ENCODE peak calls at places on chromosome 9, in six cellular contexts. L, K, X, G, S and A are unnamed samples.
A peak's percentile ranks its signal among the peaks of the same experiment; 100 is the strongest.

GRCh38 chr9:96139592-96140251 is 162.3 kb downstream of the HSD17B3 start:
- DNase-seq in L (no peak), S (peak; percentile 31), X (no peak), K (no peak), G (no peak), A (no peak)

GRCh38 chr9:79700607-79701330 is 129.0 kb downstream of the TLE4 start:
- DNase-seq in L (no peak), S (no peak), G (no peak), X (no peak), K (no peak), A (no peak)

GRCh38 chr9:77013932-77014596 is 5.4 kb upstream of the FOXB2 start:
- DNase-seq in X (no peak), G (no peak), L (no peak), K (no peak), S (no peak), A (no peak)

GRCh38 chr9:88792502-88792901 is 198.8 kb upstream of the S1PR3 start:
- DNase-seq in S (no peak), K (no peak), L (no peak), X (no peak), G (no peak), A (no peak)

GRCh38 chr9:75664597-75664996 is 225.9 kb upstream of the PCSK5 start:
- DNase-seq in L (no peak), K (no peak), X (no peak), S (no peak), G (no peak), A (no peak)

GRCh38 chr9:79574166-79574565 is 2.4 kb downstream of the TLE4 start:
- DNase-seq in G (no peak), X (no peak), K (no peak), L (no peak), S (peak; percentile 19), A (no peak)

GRCh38 chr9:75488082-75488713 is 399.9 kb downstream of the OSTF1 start:
- DNase-seq in X (no peak), K (no peak), S (no peak), G (no peak), L (no peak), A (no peak)

GRCh38 chr9:113187935-113188595 is 33.0 kb downstream of the FKBP15 start:
- DNase-seq in L (peak; percentile 6), S (peak; percentile 62), X (no peak), K (no peak), G (no peak), A (peak; percentile 79)

GRCh38 chr9:27377147-27377807 is 80.3 kb upstream of the EQTN start:
- DNase-seq in S (no peak), L (no peak), X (no peak), K (no peak), G (no peak), A (no peak)

GRCh38 chr9:35097573-35097972 is 1.2 kb upstream of the PIGO start:
- DNase-seq in X (no peak), K (no peak), G (no peak), S (no peak), L (no peak), A (no peak)

GRCh38 chr9:90734631-90735030 is 67.0 kb upstream of the SYK start:
- DNase-seq in X (no peak), G (no peak), S (no peak), K (no peak), L (no peak), A (no peak)

GRCh38 chr9:90741036-90741435 is 60.6 kb upstream of the SYK start:
- DNase-seq in X (no peak), L (no peak), G (no peak), K (no peak), S (no peak), A (no peak)

GRCh38 chr9:96858670-96859069 is 4.4 kb upstream of the ZNF782 start:
- DNase-seq in K (no peak), X (no peak), L (no peak), G (no peak), S (no peak), A (no peak)

GRCh38 chr9:93143830-93144530 is 9.9 kb upstream of the NINJ1 start:
- DNase-seq in L (no peak), S (no peak), K (peak; percentile 77), X (no peak), G (no peak), A (peak; percentile 83)

GRCh38 chr9:113164536-113165300 is 13.9 kb downstream of the SLC31A2 start:
- DNase-seq in S (no peak), G (no peak), L (no peak), X (no peak), K (no peak), A (no peak)

DNA sequence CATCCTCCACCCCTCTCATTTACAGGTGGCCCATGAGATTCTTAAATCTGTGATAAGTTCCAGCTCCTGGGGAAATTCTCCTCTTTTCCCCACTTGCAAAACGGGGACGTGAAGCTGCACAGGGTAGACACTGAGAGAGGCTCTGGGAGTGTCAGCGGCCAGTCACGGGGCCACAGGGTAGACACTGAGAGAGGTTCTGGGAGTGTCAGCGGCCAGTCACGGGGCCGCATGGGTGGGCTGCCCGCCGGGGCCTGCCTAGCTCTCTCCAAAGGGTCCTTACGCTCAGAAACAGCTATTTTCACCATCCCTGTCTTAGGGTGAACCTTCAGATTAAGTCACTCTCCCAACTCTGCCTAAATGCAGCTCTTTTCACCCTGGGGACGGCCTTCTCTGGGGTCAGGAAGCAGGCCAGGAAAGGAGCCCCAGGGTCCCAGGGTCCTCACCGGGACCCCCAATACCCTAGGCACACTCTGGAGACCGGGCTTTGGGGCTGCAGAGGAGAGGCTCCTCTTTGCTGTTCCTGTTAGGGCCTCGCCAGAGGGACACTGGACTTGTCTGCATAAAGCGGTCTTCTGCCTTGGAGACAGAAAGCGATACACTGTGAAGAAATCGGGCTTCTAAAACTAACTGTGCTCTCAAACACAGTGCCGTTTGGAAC is 1.5 kb downstream of the FAM78A start:
- DNase-seq in G (no peak), S (peak; percentile 59), X (no peak), L (no peak), K (no peak), A (peak; percentile 91)
- TF ChIP-seq POLR2A in G (no peak), S (no peak), X (peak; percentile 71), L (no peak), K (no peak), A (no peak)

DNA sequence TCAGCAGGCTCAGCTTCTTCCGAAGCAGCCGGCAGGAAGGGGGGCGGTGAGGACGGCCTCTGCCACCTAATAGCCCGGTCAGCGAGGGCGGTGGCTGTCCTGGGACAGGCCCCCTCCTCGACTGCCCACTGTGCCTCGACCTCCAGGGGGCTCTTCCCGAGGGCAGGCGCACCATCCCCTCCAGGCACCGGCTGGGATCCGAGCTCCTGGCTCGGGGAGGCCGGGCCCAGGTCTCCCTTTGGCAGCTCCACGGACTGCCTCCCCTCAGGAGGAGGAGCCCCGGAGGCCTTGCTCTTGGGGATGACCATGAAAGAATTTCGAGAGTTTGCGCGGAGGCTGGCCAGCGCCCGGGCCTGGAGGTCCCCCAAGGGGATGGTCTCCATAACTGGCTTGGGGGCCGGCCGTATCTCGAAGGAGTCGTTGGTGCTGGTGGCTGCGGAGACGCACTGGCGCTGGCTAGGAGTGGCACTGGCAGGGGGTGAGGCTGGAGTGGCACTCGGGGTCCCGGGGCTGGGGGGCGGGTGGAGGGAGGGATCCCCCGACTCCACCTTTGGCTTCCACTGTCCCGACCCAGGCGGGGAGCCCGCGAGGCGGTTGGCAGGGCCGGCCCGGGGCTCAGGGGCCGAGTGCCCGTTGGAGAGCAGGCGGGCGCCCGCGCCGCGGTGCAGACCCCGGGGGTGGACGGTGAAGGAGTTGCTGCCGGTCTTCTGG is 975 bp downstream of the TPRN start:
- DNase-seq in L (no peak), K (no peak), S (peak; percentile 12), G (no peak), X (no peak), A (peak; percentile 86)
- H3K4me3 ChIP-seq in L (peak overlapping the region; percentile 46), K (peak overlapping the region; percentile 93), S (no peak overlapping the region), G (peak overlapping the region; percentile 61), X (peak overlapping the region; percentile 50), A (peak overlapping the region; percentile 24)

GRCh38 chr9:99104459-99105151 is at the start of gene TGFBR1:
- DNase-seq in X (peak; percentile 53), S (peak; percentile 92), K (peak; percentile 79), L (peak; percentile 73), G (no peak), A (peak; percentile 99)
- TF ChIP-seq POLR2AphosphoS5 in X (peak; percentile 75), S (peak; percentile 51), K (peak; percentile 21), L (peak; percentile 85), G (peak; percentile 82), A (peak; percentile 92)

GRCh38 chr9:128159073-128159783 is 837 bp upstream of the BBLN start:
- DNase-seq in S (no peak), G (no peak), X (peak; percentile 37), K (no peak), L (peak; percentile 18), A (no peak)
- TF ChIP-seq POLR2A in S (no peak), G (no peak), X (no peak), K (no peak), L (peak; percentile 25), A (no peak)

DNA sequence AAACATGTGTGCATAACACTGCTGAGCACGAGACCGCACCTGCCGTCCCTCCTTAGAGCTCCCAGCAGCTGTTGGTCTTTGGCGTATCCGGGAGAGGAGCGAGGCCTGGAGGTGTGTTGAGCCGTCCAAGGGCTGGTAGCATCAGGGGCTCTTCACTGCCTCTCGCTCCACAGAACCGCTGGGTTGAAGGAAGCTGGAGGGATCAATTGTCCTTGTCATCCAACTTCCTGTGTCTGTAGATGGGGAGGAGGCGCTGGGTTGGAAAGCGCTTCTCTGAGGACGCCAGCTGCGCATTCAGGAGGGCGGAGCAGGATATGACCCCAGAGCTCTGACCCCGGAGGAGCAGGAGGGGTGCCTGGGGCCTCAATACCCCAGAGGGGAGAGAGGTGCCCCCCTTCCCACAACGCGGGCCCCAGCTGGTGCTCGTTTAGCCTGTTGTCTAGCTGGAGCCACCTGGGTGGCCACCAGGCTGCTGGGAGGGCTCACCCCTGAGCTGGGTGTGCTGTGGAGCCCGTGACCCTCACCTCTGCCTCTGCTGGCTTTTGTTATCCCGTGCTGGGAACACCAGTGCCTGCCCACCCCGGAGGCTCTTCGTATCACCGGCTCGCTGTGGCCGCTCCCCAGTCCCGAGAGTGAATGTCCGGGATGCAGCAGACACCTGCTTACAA is 2.0 kb upstream of the DBH start:
- DNase-seq in K (no peak), S (no peak), X (no peak), L (no peak), G (no peak), A (no peak)
- H3K4me3 ChIP-seq in K (no peak overlapping the region), S (no peak overlapping the region), X (no peak overlapping the region), L (no peak overlapping the region), G (no peak overlapping the region), A (no peak overlapping the region)

DNA sequence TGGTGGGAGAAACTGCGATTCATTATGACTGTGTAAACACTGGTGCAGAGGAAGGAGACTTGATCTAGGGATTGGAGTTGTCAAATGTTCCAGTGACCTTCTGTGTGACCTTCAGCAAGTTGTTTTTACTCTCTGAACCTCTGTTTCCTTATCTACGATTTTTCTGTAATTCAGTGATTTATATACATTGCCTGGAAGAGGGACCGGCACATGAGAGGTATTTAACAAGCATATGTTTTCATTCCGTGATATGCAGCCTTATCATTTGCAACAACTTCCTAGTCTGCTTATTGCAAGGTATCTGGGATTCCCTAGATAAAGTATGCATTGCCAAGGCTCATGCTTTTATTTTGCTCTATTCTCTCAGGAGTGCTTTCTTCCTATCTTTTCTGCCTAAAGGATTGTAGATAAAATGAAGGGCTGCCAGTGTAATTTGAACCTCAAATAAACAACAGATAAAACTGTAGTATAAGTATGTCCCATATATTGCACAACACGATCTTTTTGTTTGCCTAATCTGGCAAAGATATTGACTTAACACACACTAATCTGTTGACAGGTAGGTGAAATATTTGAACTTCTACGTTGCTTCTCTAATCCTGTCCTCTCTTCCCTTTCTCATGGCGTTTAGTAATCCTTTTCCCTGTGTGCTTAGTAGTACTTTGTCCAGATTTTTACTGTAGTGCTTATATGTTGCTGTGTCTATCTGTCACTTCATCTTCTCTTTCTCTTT is 377.2 kb upstream of the TNC start:
- DNase-seq in K (no peak), S (no peak), X (no peak), G (no peak), L (no peak), A (no peak)
- TF ChIP-seq POLR2AphosphoS5 in K (no peak), S (no peak), X (no peak), G (no peak), L (no peak), A (no peak)